ENCODE peak calls at places on chromosomes 13 and 19, in four cellular contexts. D is HCT116, K is Panc1, R is sigmoid colon. T is an unnamed sample.

GRCh38 chr19:16566702-16567101 is 5.5 kb downstream of the SLC35E1 start:
- DNase-seq in K (no peak), R (no peak), D (no peak), T (no peak)

GRCh38 chr13:25375727-25376358 is 4.1 kb downstream of the ATP8A2 start:
- DNase-seq in D (peak), K (peak), R (no peak), T (no peak)

GRCh38 chr13:109840201-109840892 is 54.0 kb upstream of the IRS2 start:
- DNase-seq in K (no peak), D (peak), R (no peak), T (no peak)

GRCh38 chr13:20351279-20352022 is 119.3 kb upstream of the GJB6 start:
- DNase-seq in R (no peak), D (no peak), K (no peak), T (no peak)

GRCh38 chr13:34258646-34259386 is 440.9 kb downstream of the RFC3 start:
- DNase-seq in K (no peak), D (no peak), R (no peak), T (no peak)

GRCh38 chr13:99022953-99023352 is 45.1 kb upstream of the DOCK9 start:
- DNase-seq in D (no peak), K (no peak), R (no peak), T (no peak)

GRCh38 chr19:6232567-6232966 is 47.2 kb downstream of the MLLT1 start:
- DNase-seq in D (no peak), K (no peak), R (no peak), T (no peak)

GRCh38 chr19:7550987-7551761 is 15.7 kb downstream of the PNPLA6 start:
- DNase-seq in K (no peak), D (peak), R (peak), T (peak)

GRCh38 chr19:10686661-10687517 is 14.3 kb upstream of the QTRT1 start:
- DNase-seq in K (no peak), D (no peak), R (no peak), T (no peak)

GRCh38 chr13:113667771-113668490 is 912 bp downstream of the GRK1 start:
- DNase-seq in R (peak), K (no peak), D (no peak), T (peak)

GRCh38 chr13:79866436-79866835 is 385.5 kb downstream of the NDFIP2 start:
- DNase-seq in D (no peak), R (no peak), K (no peak), T (no peak)

GRCh38 chr19:45564131-45564780 is 20.3 kb downstream of the OPA3 start:
- DNase-seq in K (no peak), D (no peak), R (no peak), T (no peak)

GRCh38 chr13:110388141-110388943 is 81.3 kb downstream of the COL4A2 start:
- DNase-seq in R (peak), K (no peak), D (no peak), T (no peak)

GRCh38 chr19:21603431-21604153 is 98.2 kb downstream of the ZNF429 start:
- DNase-seq in K (no peak), D (no peak), R (no peak), T (no peak)

GRCh38 chr13:24680258-24680920 is at the start of gene ATP12A:
- DNase-seq in K (no peak), R (no peak), D (no peak), T (peak)

GRCh38 chr13:67134322-67135129 is 95.6 kb downstream of the PCDH9 start:
- DNase-seq in K (no peak), R (no peak), D (no peak), T (no peak)

GRCh38 chr19:33125929-33126388 is 6.0 kb upstream of the WDR88 start:
- DNase-seq in R (peak), K (peak), D (peak), T (peak)

GRCh38 chr19:3338541-3339181 is 27.7 kb upstream of the NFIC start:
- DNase-seq in D (no peak), K (no peak), R (peak), T (peak)

GRCh38 chr19:33194884-33195710 is 967 bp downstream of the LRP3 start:
- DNase-seq in D (no peak), R (no peak), K (no peak), T (peak)

GRCh38 chr13:86960876-86961275 is 710.3 kb upstream of the SLITRK5 start:
- DNase-seq in R (no peak), K (no peak), D (no peak), T (no peak)

GRCh38 chr13:46655727-46656180 is 102.8 kb downstream of the LRCH1 start:
- DNase-seq in R (no peak), D (no peak), K (no peak), T (peak)

GRCh38 chr13:105991622-105992254 is 543.7 kb downstream of the EFNB2 start:
- DNase-seq in K (no peak), R (no peak), D (no peak), T (peak)

GRCh38 chr13:28046981-28047380 is 53.4 kb downstream of the FLT3 start:
- DNase-seq in D (no peak), R (no peak), K (no peak), T (no peak)

GRCh38 chr19:6516018-6516658 is 14.0 kb upstream of the TUBB4A start:
- DNase-seq in D (peak), K (no peak), R (peak), T (peak)

GRCh38 chr13:53032849-53033248 is 4.2 kb downstream of the OLFM4 start:
- DNase-seq in D (no peak), R (no peak), K (no peak), T (no peak)

GRCh38 chr13:33322474-33322827 is 36.9 kb upstream of the STARD13 start:
- DNase-seq in K (no peak), R (peak), D (no peak), T (no peak)

GRCh38 chr13:112757759-112758086 is 67.9 kb downstream of the ATP11A start:
- DNase-seq in K (no peak), D (no peak), R (no peak), T (no peak)

GRCh38 chr19:38949580-38950367 is 19.0 kb downstream of the MRPS12 start:
- DNase-seq in R (peak), D (no peak), K (no peak), T (peak)
- TF ChIP-seq POLR2AphosphoS5 in R (no peak), D (no peak), K (peak), T (no peak)

GRCh38 chr13:44224433-44225149 is 149.0 kb upstream of the SERP2 start:
- DNase-seq in R (peak), K (no peak), D (no peak), T (no peak)
- TF ChIP-seq POLR2AphosphoS5 in R (peak), K (no peak), D (no peak), T (peak)

DNA sequence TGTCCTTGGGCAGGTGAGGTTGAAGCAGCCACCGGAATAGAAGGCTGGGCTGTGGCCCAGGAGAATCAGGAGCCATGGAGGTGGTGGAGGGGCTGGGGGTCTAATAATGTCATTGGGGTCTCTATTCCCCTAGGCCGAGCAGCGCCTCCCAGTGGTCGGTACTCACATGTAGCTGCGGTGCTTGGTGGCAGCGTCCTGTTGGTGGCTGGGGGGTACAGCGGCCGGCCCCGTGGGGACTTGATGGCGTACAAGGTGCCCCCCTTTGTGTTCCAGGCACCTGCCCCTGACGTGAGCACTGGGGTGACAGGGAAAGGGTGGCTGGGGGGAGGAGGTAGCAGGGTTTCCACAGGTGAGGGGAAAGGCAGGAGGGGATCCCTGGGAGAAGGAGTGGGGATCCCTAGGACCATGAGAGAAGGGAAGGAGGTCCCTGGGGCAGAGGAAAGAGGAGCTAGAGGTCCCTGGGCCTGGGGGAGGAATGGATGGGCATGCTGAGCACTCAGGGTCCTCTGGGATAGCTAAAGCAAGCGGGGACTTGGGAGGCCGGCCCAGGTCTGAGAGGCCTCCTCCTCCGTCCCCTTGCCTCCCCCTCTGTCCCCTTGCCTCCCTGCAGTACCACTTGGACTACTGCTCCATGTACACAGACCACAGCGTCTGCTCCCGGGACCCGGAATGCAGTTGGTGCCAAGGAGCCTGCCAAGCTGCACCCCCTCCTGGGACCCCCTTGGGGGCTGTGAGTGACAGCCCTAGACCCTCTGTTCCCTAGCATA is 18.1 kb downstream of the MEGF8 start:
- DNase-seq in R (no peak), D (no peak), K (no peak), T (no peak)
- TF ChIP-seq POLR2AphosphoS5 in R (no peak), D (no peak), K (no peak), T (no peak)

GRCh38 chr19:30228726-30229523 is 143.3 kb upstream of the ZNF536 start:
- DNase-seq in R (peak), K (no peak), D (no peak), T (no peak)
- TF ChIP-seq POLR2AphosphoS5 in R (no peak), K (no peak), D (no peak), T (no peak)

DNA sequence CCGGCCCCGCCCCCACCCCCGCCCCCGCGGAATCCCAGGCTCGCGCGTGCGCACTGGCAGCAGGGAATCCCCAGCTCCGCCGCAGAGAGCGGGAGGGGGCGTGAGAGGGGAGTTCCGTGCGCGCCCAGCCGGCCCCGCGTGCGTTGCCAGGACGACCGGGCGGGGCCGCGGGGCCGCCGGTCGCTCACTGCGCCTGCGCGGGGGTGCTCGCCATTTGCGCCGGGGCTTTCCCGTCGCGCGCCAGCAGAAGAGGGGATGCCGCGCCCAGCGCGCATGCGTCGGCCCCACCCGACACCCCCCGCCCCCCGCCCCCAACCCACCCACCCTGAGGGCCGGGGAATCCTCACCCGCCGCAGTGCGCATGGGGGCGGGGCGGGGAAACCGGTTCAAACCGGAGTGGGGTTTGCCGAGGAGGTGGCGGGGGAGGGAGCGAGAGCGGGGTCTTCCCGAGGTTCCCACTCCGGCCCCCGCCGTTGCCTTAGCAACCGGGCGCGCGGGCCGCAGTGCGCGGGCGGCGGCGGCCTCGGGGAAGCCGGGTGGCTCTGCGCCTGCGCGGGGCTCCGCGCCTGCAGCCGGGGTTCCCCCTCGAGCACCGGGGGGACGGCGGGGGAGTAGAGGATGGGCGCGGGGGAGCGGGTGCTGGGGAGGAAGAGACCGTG is 15.1 kb downstream of the CCDC124 start:
- DNase-seq in D (peak), R (peak), K (no peak), T (peak)
- TF ChIP-seq POLR2AphosphoS5 in D (peak), R (no peak), K (no peak), T (peak)

DNA sequence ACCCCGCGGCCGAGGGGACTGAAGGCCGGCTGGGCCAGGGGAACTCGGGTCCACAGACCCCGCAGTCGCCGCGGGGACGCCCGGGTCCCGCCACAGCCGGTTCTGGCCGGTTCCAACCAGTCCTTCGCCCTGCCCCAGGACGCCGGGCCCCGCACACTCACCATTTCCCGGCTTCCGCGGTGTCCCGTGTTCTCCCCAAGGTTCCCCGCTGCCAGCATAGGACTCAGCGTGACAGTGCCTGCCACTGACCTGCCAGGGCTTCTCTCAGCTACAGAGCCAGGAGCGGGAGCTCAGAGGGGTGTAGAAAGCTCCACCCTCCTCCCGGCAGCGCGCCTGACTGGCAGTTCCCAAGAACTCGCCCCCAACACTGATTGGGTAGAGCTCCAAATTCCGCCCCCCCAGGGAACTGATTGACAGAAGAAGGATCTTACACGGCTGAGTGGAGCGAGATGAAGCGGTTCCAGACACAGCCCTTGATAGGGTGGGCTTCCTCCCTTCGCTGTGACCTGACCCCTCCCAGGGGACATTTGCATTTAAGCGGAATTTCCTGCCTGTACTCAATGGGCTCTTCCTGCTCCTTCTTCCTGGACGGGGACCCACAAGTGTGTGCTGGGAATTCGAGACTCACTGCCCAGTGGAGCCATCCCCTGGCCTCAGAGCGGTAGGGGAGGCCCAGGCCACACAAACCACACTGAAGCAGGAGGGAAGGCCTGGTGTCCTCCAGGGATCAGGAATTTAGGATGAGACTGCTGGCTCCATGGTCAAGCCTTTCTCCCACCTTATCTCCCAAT is at the start of gene ZNF442:
- DNase-seq in R (peak), D (no peak), K (peak), T (peak)
- TF ChIP-seq POLR2AphosphoS5 in R (peak), D (no peak), K (peak), T (peak)

GRCh38 chr19:4977299-4978174 is 8.6 kb downstream of the KDM4B start:
- DNase-seq in K (no peak), D (no peak), R (peak), T (peak)
- TF ChIP-seq POLR2AphosphoS5 in K (no peak), D (no peak), R (peak), T (peak)

DNA sequence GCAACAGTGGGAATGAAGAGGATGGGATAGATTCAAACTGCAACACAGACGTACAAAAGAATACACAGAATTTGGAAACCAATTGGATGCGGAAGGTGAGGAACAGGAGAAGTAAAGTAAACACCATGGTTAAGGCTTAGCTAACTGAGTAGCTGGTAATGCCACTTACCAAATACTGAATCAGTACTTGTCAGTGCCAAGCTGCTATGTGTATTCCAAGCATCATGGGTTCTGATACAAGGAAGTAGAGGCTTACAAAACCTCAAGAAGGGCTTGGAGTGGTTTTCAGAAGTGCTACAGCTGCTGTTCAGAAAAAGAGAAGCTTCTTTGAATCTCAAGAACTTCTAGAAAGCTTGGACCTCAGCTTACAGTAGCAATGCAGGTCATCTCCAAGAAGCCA is 35.9 kb upstream of the DCT start:
- DNase-seq in K (no peak), D (no peak), R (no peak), T (no peak)
- TF ChIP-seq POLR2AphosphoS5 in K (no peak), D (no peak), R (no peak), T (no peak)

T was measured in stomach.